ENCODE peak calls at places on chromosomes 11 and 22, in five cellular contexts. One of them, this sample, is unnamed. For H3K4me1, the result is how much of the 10 kb centered on the place peaks cover.

GRCh38 chr22:50008151-50009040 is 4.2 kb downstream of the IL17REL start:
- DNase-seq in aorta: no peak
- DNase-seq in iPS DF 6.9: no peak
- DNase-seq in uterus: no peak
- DNase-seq in H1: peak
- DNase-seq in this sample: no peak

GRCh38 chr22:37163618-37164534 is 14.2 kb upstream of the IL2RB start:
- DNase-seq in aorta: no peak
- DNase-seq in iPS DF 6.9: no peak
- DNase-seq in uterus: no peak
- DNase-seq in H1: no peak
- DNase-seq in this sample: no peak

GRCh38 chr22:30192427-30192826 is 54.1 kb downstream of the LIF start:
- DNase-seq in aorta: no peak
- DNase-seq in iPS DF 6.9: no peak
- DNase-seq in uterus: no peak
- DNase-seq in H1: no peak
- DNase-seq in this sample: no peak

GRCh38 chr11:125300791-125301218 is 136.3 kb downstream of the PKNOX2 start:
- DNase-seq in aorta: peak
- DNase-seq in iPS DF 6.9: no peak
- DNase-seq in uterus: no peak
- DNase-seq in H1: no peak
- DNase-seq in this sample: no peak

GRCh38 chr11:116792869-116793475 is 1.3 kb upstream of the APOA5 start:
- DNase-seq in aorta: no peak
- DNase-seq in iPS DF 6.9: no peak
- DNase-seq in uterus: no peak
- DNase-seq in H1: no peak
- DNase-seq in this sample: no peak

GRCh38 chr11:109423114-109423859 is 1.3 kb downstream of the C11orf87 start:
- DNase-seq in aorta: no peak
- DNase-seq in iPS DF 6.9: no peak
- DNase-seq in uterus: no peak
- DNase-seq in H1: peak
- DNase-seq in this sample: no peak

GRCh38 chr11:32090774-32091370 is at the start of gene RCN1:
- DNase-seq in aorta: peak
- DNase-seq in iPS DF 6.9: peak
- DNase-seq in uterus: peak
- DNase-seq in H1: peak
- DNase-seq in this sample: peak

GRCh38 chr11:13462311-13462927 is 603 bp downstream of the BTBD10 start:
- DNase-seq in aorta: peak
- DNase-seq in iPS DF 6.9: no peak
- DNase-seq in uterus: peak
- DNase-seq in H1: peak
- DNase-seq in this sample: peak

GRCh38 chr22:37130031-37130430 is 19.7 kb downstream of the IL2RB start:
- DNase-seq in aorta: no peak
- DNase-seq in iPS DF 6.9: no peak
- DNase-seq in uterus: no peak
- DNase-seq in H1: no peak
- DNase-seq in this sample: no peak

GRCh38 chr22:45612451-45612901 is 59.2 kb upstream of the ATXN10 start:
- DNase-seq in aorta: peak
- DNase-seq in iPS DF 6.9: no peak
- DNase-seq in uterus: peak
- DNase-seq in H1: no peak
- DNase-seq in this sample: peak

GRCh38 chr11:68142028-68142412 is 20.8 kb upstream of the CHKA start:
- DNase-seq in aorta: peak
- DNase-seq in iPS DF 6.9: no peak
- DNase-seq in uterus: no peak
- DNase-seq in H1: no peak
- DNase-seq in this sample: no peak

GRCh38 chr11:30128269-30128932 is 102.4 kb upstream of the FSHB start:
- DNase-seq in aorta: no peak
- DNase-seq in iPS DF 6.9: peak
- DNase-seq in uterus: no peak
- DNase-seq in H1: no peak
- DNase-seq in this sample: peak

GRCh38 chr11:26286472-26287066 is 45.4 kb upstream of the ANO3 start:
- DNase-seq in aorta: no peak
- DNase-seq in iPS DF 6.9: no peak
- DNase-seq in uterus: no peak
- DNase-seq in H1: no peak
- DNase-seq in this sample: peak

GRCh38 chr11:5550440-5551095 is 2.2 kb upstream of the OR52H1 start:
- DNase-seq in aorta: no peak
- DNase-seq in iPS DF 6.9: no peak
- DNase-seq in uterus: no peak
- DNase-seq in H1: no peak
- DNase-seq in this sample: peak

GRCh38 chr11:86151188-86152005 is 82.5 kb upstream of the PICALM start:
- DNase-seq in aorta: peak
- DNase-seq in iPS DF 6.9: no peak
- DNase-seq in uterus: peak
- DNase-seq in H1: no peak
- DNase-seq in this sample: peak

GRCh38 chr11:25048632-25049031 is 551.8 kb downstream of the LUZP2 start:
- DNase-seq in aorta: no peak
- DNase-seq in iPS DF 6.9: no peak
- DNase-seq in uterus: no peak
- DNase-seq in H1: no peak
- DNase-seq in this sample: no peak

GRCh38 chr11:130145328-130145812 is 14.2 kb upstream of the ST14 start:
- DNase-seq in aorta: no peak
- DNase-seq in iPS DF 6.9: no peak
- DNase-seq in uterus: no peak
- DNase-seq in H1: no peak
- DNase-seq in this sample: no peak

GRCh38 chr11:63445720-63446119 is 45.2 kb downstream of the PLAAT5 start:
- DNase-seq in aorta: no peak
- DNase-seq in iPS DF 6.9: no peak
- DNase-seq in uterus: no peak
- DNase-seq in H1: no peak
- DNase-seq in this sample: peak

GRCh38 chr11:41451011-41451410 is 8.4 kb downstream of the LRRC4C start:
- DNase-seq in aorta: no peak
- DNase-seq in iPS DF 6.9: no peak
- DNase-seq in uterus: no peak
- DNase-seq in H1: no peak
- DNase-seq in this sample: no peak

DNA sequence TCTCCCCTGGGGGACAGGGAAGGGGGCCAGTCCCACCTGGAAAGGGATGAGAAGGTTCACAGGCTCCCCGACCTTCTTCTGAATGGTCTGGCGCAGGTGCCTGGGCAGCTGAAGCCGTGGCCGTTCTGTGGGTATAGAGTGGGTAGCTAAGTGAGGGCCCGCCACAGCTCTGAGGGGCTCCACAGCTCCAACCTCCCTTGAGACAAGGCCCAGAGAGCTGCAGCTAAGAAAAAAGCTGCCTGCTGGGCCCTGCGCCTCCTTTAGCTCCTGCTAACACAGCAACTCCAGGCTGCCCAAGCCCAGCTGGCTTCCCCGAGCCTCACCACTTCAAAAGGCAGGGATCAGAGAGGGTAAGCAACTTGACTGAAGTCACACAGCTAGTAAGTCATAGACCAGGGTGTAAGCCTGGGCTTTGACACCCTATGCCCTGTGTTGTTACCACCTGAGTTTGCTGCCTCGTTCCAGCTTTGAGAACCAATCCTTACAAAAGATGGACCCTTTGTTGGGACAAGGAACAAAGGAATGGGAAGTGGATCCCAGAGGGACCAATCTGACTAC is 18.5 kb downstream of the MYBPC3 start:
- DNase-seq in aorta: no peak
- DNase-seq in iPS DF 6.9: no peak
- DNase-seq in uterus: no peak
- DNase-seq in H1: no peak
- DNase-seq in this sample: no peak
- H3K27ac ChIP-seq in aorta: no peak
- H3K27ac ChIP-seq in iPS DF 6.9: no peak
- H3K27ac ChIP-seq in uterus: no peak
- H3K27ac ChIP-seq in H1: no peak
- H3K27ac ChIP-seq in this sample: no peak

DNA sequence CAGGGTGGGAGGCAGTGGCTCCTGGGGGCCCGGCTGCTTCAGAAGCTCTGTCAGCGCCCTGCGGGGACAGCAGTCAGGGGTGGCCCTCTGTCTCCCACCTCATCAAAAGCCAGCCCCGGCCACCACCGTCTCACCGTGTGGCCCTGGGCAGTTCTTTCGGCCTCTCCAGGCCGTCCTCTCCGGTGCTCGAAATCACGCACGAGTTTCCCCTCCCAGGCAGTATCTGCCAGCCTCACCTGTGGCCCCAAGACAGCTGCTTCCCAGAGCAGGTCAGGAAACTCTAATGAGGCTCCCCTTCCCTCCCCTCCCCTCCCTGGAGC is 3.6 kb downstream of the SHISA8 start:
- DNase-seq in aorta: no peak
- DNase-seq in iPS DF 6.9: no peak
- DNase-seq in uterus: no peak
- DNase-seq in H1: no peak
- DNase-seq in this sample: no peak
- H3K4me1 ChIP-seq in aorta: under half
- H3K4me1 ChIP-seq in iPS DF 6.9: under half
- H3K4me1 ChIP-seq in uterus: under half
- H3K4me1 ChIP-seq in H1: under half
- H3K4me1 ChIP-seq in this sample: under half

DNA sequence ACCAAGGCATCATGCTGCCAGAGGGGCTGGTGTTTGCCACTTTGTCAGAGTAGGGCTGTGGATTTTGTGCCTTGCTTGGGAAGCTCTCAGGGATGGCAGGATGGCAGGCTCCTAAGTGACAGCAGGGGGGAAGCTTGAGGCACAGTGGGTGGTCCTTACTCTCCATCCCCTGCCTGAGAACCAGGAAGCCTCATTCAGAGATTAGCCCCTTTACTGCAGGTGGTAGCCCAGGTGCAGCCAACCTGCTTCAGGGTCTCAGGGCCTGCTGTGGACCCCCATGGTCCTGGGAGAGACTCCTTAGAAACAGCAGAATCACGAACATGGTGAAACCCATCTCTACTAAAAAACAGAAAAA is 8.9 kb upstream of the ST3GAL4 start:
- DNase-seq in aorta: no peak
- DNase-seq in iPS DF 6.9: no peak
- DNase-seq in uterus: no peak
- DNase-seq in H1: no peak
- DNase-seq in this sample: no peak
- H3K27ac ChIP-seq in aorta: peak
- H3K27ac ChIP-seq in iPS DF 6.9: no peak
- H3K27ac ChIP-seq in uterus: peak
- H3K27ac ChIP-seq in H1: no peak
- H3K27ac ChIP-seq in this sample: no peak

GRCh38 chr11:47533690-47534135 is 19.2 kb downstream of the CELF1 start:
- DNase-seq in aorta: no peak
- DNase-seq in iPS DF 6.9: no peak
- DNase-seq in uterus: no peak
- DNase-seq in H1: no peak
- DNase-seq in this sample: no peak

GRCh38 chr11:47536925-47537324 is 16.0 kb downstream of the CELF1 start:
- DNase-seq in aorta: no peak
- DNase-seq in iPS DF 6.9: no peak
- DNase-seq in uterus: no peak
- DNase-seq in H1: no peak
- DNase-seq in this sample: no peak

GRCh38 chr11:47534707-47535251 is 18.2 kb downstream of the CELF1 start:
- DNase-seq in aorta: no peak
- DNase-seq in iPS DF 6.9: no peak
- DNase-seq in uterus: no peak
- DNase-seq in H1: no peak
- DNase-seq in this sample: no peak

GRCh38 chr11:47527186-47527585 is 25.7 kb downstream of the CELF1 start:
- DNase-seq in aorta: no peak
- DNase-seq in iPS DF 6.9: no peak
- DNase-seq in uterus: no peak
- DNase-seq in H1: no peak
- DNase-seq in this sample: no peak

DNA sequence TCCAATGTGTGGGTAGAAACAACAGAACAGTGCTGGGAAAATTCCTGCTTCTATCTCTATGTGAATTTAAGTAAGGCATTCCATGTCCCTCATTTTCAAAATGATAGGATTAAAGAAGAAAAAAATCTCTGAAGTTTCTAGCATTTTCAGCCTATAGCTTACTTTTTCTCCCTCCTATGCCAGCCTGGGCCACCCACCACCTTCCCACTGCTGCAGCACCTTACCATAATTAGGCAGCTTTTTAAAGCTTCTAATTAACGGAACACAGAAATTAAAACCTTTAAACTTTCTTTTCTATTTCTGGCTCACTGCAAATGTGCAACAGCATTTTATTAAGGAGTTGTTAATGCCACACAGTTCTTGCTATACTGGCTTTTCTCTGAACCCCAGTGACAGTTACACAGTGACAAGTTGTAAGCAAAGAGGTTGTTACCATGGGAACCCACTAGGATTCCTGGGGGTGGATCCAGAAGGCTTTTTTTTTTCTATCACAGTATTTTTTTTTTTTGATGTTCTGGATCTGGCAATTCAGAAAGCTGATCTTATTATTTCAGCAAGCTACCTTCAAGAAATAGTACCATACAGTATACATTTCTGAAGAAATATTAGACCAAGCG is 20.2 kb downstream of the CELF1 start:
- DNase-seq in aorta: no peak
- DNase-seq in iPS DF 6.9: no peak
- DNase-seq in uterus: no peak
- DNase-seq in H1: no peak
- DNase-seq in this sample: no peak
- H3K4me1 ChIP-seq in aorta: under half
- H3K4me1 ChIP-seq in iPS DF 6.9: under half
- H3K4me1 ChIP-seq in uterus: under half
- H3K4me1 ChIP-seq in H1: under half
- H3K4me1 ChIP-seq in this sample: under half

GRCh38 chr22:38299758-38300157 is 17.5 kb downstream of the CSNK1E start:
- DNase-seq in aorta: no peak
- DNase-seq in iPS DF 6.9: no peak
- DNase-seq in uterus: no peak
- DNase-seq in H1: no peak
- DNase-seq in this sample: no peak
- H3K27ac ChIP-seq in aorta: no peak
- H3K27ac ChIP-seq in iPS DF 6.9: no peak
- H3K27ac ChIP-seq in uterus: no peak
- H3K27ac ChIP-seq in H1: no peak
- H3K27ac ChIP-seq in this sample: no peak

GRCh38 chr11:28833670-28834069 is 725.5 kb downstream of the METTL15 start:
- DNase-seq in aorta: no peak
- DNase-seq in iPS DF 6.9: no peak
- DNase-seq in uterus: no peak
- DNase-seq in H1: no peak
- DNase-seq in this sample: peak

GRCh38 chr11:28835790-28836189 is 727.6 kb downstream of the METTL15 start:
- DNase-seq in aorta: no peak
- DNase-seq in iPS DF 6.9: no peak
- DNase-seq in uterus: no peak
- DNase-seq in H1: no peak
- DNase-seq in this sample: no peak

GRCh38 chr11:28835317-28835716 is 727.1 kb downstream of the METTL15 start:
- DNase-seq in aorta: no peak
- DNase-seq in iPS DF 6.9: no peak
- DNase-seq in uterus: no peak
- DNase-seq in H1: no peak
- DNase-seq in this sample: no peak

GRCh38 chr11:28836285-28837081 is 728.3 kb downstream of the METTL15 start:
- DNase-seq in aorta: no peak
- DNase-seq in iPS DF 6.9: no peak
- DNase-seq in uterus: no peak
- DNase-seq in H1: no peak
- DNase-seq in this sample: peak

GRCh38 chr11:28834877-28835276 is 726.7 kb downstream of the METTL15 start:
- DNase-seq in aorta: no peak
- DNase-seq in iPS DF 6.9: no peak
- DNase-seq in uterus: no peak
- DNase-seq in H1: no peak
- DNase-seq in this sample: peak
- H3K4me1 ChIP-seq in aorta: under half
- H3K4me1 ChIP-seq in iPS DF 6.9: under half
- H3K4me1 ChIP-seq in uterus: under half
- H3K4me1 ChIP-seq in H1: under half
- H3K4me1 ChIP-seq in this sample: under half

This sample was measured in SJSA1.